ENCODE peak calls at places on chromosomes 6 and 20, in nine cellular contexts. J is retinal pigment epithelial cell, C is astrocyte of the cerebellum, O is fibroblast of lung, Y is AG04450, S is lung, V is HFFc6, K is A549, E is fibroblast of pulmonary artery. I is an unnamed sample.

GRCh38 chr6:99548706-99549105 is 19.8 kb downstream of the CCNC start:
- DNase-seq in J (no peak), C (no peak), O (no peak), Y (no peak), S (no peak), V (no peak), K (no peak), E (no peak), I (no peak)

GRCh38 chr6:25113436-25113835 is 165.7 kb upstream of the CARMIL1 start:
- DNase-seq in J (no peak), C (no peak), O (no peak), Y (no peak), S (no peak), V (no peak), K (no peak), E (no peak), I (no peak)

GRCh38 chr20:4666001-4666470 is 55.7 kb upstream of the PRND start:
- DNase-seq in J (no peak), C (no peak), O (peak; percentile 80), Y (no peak), S (no peak), V (peak; percentile 89), K (no peak), E (peak; percentile 51), I (peak; percentile 58)

GRCh38 chr6:135423649-135424128 is 73.9 kb downstream of the AHI1 start:
- DNase-seq in J (no peak), C (peak; percentile 11), O (peak; percentile 36), Y (peak; percentile 8), S (no peak), V (peak; percentile 42), K (peak; percentile 23), E (peak; percentile 74), I (peak; percentile 80)

GRCh38 chr20:50870572-50871161 is 60.6 kb downstream of the ADNP start:
- DNase-seq in J (peak; percentile 53), C (peak; percentile 13), O (peak; percentile 57), Y (no peak), S (no peak), V (no peak), K (no peak), E (no peak), I (peak; percentile 62)

GRCh38 chr6:160101262-160102205 is 20.1 kb upstream of the SLC22A1 start:
- DNase-seq in J (no peak), C (no peak), O (no peak), Y (no peak), S (no peak), V (no peak), K (no peak), E (no peak), I (peak; percentile 70)

GRCh38 chr6:24052632-24053031 is 73.4 kb upstream of the NRSN1 start:
- DNase-seq in J (no peak), C (no peak), O (peak; percentile 2), Y (no peak), S (no peak), V (no peak), K (no peak), E (no peak), I (no peak)

GRCh38 chr6:46289865-46290264 is 119.1 kb upstream of the ENPP5 start:
- DNase-seq in J (no peak), C (no peak), O (no peak), Y (no peak), S (no peak), V (no peak), K (no peak), E (no peak), I (no peak)

GRCh38 chr20:34472246-34472925 is 43.8 kb upstream of the DYNLRB1 start:
- DNase-seq in J (peak; percentile 24), C (no peak), O (peak; percentile 66), Y (no peak), S (no peak), V (peak; percentile 39), K (no peak), E (peak; percentile 46), I (peak; percentile 45)

GRCh38 chr6:37847704-37848103 is 28.2 kb downstream of the ZFAND3 start:
- DNase-seq in J (no peak), C (no peak), O (no peak), Y (no peak), S (no peak), V (no peak), K (no peak), E (no peak), I (no peak)

GRCh38 chr6:84652356-84653026 is 111.9 kb downstream of the TBX18 start:
- DNase-seq in J (peak; percentile 83), C (peak; percentile 84), O (peak; percentile 95), Y (peak; percentile 79), S (no peak), V (peak; percentile 93), K (peak; percentile 27), E (peak; percentile 95), I (peak; percentile 97)

GRCh38 chr20:37500311-37500710 is 20.7 kb upstream of the NNAT start:
- DNase-seq in J (no peak), C (no peak), O (no peak), Y (no peak), S (no peak), V (no peak), K (no peak), E (no peak), I (no peak)

GRCh38 chr6:157269261-157269794 is 54.0 kb downstream of the TMEM242 start:
- DNase-seq in J (no peak), C (peak; percentile 15), O (peak; percentile 64), Y (no peak), S (peak; percentile 42), V (no peak), K (no peak), E (peak; percentile 96), I (peak; percentile 60)

GRCh38 chr6:79257381-79258205 is 23.1 kb upstream of the HMGN3 start:
- DNase-seq in J (no peak), C (no peak), O (peak; percentile 68), Y (no peak), S (no peak), V (no peak), K (no peak), E (peak; percentile 76), I (peak; percentile 63)

GRCh38 chr20:37383229-37383989 is 37.5 kb downstream of the SRC start:
- DNase-seq in J (peak; percentile 31), C (no peak), O (peak; percentile 72), Y (no peak), S (no peak), V (no peak), K (peak; percentile 97), E (peak; percentile 39), I (no peak)

GRCh38 chr6:116444092-116444491 is 17.1 kb upstream of the CALHM6 start:
- DNase-seq in J (peak; percentile 15), C (peak; percentile 12), O (no peak), Y (no peak), S (no peak), V (peak; percentile 29), K (peak; percentile 29), E (peak; percentile 72), I (peak; percentile 78)

GRCh38 chr20:32510601-32511357 is 74.4 kb downstream of the NOL4L start:
- DNase-seq in J (no peak), C (no peak), O (no peak), Y (no peak), S (no peak), V (no peak), K (no peak), E (no peak), I (peak; percentile 70)

GRCh38 chr20:32507998-32508774 is 76.9 kb downstream of the NOL4L start:
- DNase-seq in J (no peak), C (no peak), O (no peak), Y (no peak), S (no peak), V (no peak), K (no peak), E (no peak), I (no peak)

GRCh38 chr20:32508775-32509119 is 76.4 kb downstream of the NOL4L start:
- DNase-seq in J (no peak), C (no peak), O (no peak), Y (no peak), S (no peak), V (no peak), K (no peak), E (no peak), I (no peak)

GRCh38 chr20:32510120-32510600 is 75.0 kb downstream of the NOL4L start:
- DNase-seq in J (no peak), C (no peak), O (no peak), Y (no peak), S (no peak), V (no peak), K (no peak), E (no peak), I (no peak)

GRCh38 chr20:32509639-32510066 is 75.5 kb downstream of the NOL4L start:
- DNase-seq in J (no peak), C (no peak), O (no peak), Y (no peak), S (no peak), V (peak; percentile 64), K (peak; percentile 23), E (no peak), I (no peak)
- TF ChIP-seq CTCF in J (peak; percentile 57), C (peak; percentile 26), O (no peak), Y (peak; percentile 37), S (no peak), V (peak; percentile 61), K (peak; percentile 8), E (peak; percentile 10), I (peak; percentile 42)

DNA sequence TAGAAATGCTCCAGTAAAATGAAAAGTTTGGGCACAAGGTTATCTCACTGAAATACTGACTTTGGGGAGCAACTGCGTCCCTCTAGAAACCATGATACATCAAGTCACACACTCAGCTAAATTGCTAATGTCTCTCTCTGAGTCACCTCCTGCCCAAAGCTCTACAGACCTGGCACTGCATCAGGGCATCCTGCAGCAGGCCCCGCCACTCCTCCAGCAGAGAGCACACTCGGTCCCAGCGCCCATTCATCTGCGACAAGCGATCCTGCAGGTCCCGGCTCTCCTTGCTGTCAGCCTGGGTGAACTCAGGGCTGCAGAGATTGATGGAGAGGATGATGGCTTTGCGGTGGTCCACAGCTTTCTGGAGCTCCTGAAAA is 329.0 kb downstream of the ESR1 start:
- DNase-seq in J (no peak), C (no peak), O (peak; percentile 32), Y (no peak), S (no peak), V (no peak), K (peak; percentile 25), E (no peak), I (no peak)
- TF ChIP-seq CTCF in J (no peak), C (no peak), O (no peak), Y (no peak), S (no peak), V (no peak), K (no peak), E (no peak), I (no peak)

DNA sequence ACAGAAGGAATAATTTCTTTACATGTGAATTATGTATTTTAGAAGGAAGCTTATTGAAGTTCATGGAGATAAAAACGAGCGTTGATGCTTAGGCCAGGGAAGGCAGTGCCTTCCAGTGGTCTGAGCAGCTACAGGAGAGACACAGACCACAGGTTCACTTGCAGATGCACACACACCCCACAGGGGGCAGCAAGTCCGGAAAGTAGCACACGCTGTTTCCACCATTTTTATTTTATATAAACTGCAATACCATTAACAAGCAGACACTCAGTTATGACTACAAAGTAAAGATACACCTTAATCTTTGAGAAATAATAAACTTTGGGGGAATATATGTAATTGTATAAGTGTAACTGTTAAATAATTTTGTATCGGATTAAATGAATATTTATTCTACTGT is 13.5 kb upstream of the DACT2 start:
- DNase-seq in J (no peak), C (no peak), O (no peak), Y (no peak), S (no peak), V (no peak), K (peak; percentile 37), E (peak; percentile 9), I (peak; percentile 29)
- TF ChIP-seq CTCF in J (peak; percentile 19), C (peak; percentile 32), O (no peak), Y (no peak), S (no peak), V (peak; percentile 40), K (no peak), E (peak; percentile 40), I (peak; percentile 61)

GRCh38 chr20:19824861-19825260 is 66.8 kb downstream of the RIN2 start:
- DNase-seq in J (no peak), C (no peak), O (no peak), Y (no peak), S (no peak), V (peak; percentile 27), K (no peak), E (no peak), I (no peak)
- TF ChIP-seq CTCF in J (no peak), C (no peak), O (no peak), Y (no peak), S (no peak), V (no peak), K (no peak), E (no peak), I (no peak)

I was measured in choroid plexus epithelial cell.